ENCODE peak calls at places on chromosomes 7 and 10, in four cellular contexts. O is GM23338, R is A549, C is Panc1. A is an unnamed sample.

GRCh38 chr7:151117565-151117964 is 31.3 kb downstream of the AGAP3 start:
- DNase-seq in O (no peak), C (no peak), R (no peak), A (peak)

GRCh38 chr7:79282051-79282694 is 171.3 kb downstream of the MAGI2 start:
- DNase-seq in O (peak), R (peak), C (peak), A (no peak)

GRCh38 chr7:40299097-40299496 is 164.3 kb downstream of the SUGCT start:
- DNase-seq in C (no peak), R (no peak), O (peak), A (no peak)

GRCh38 chr7:4042402-4042801 is 639.7 kb upstream of the FOXK1 start:
- DNase-seq in R (no peak), C (no peak), O (no peak), A (no peak)

GRCh38 chr10:88616250-88616977 is 29.9 kb downstream of the LIPJ start:
- DNase-seq in O (no peak), R (no peak), C (no peak), A (no peak)

GRCh38 chr7:28419717-28420116 is 7.4 kb downstream of the CREB5 start:
- DNase-seq in C (no peak), R (peak), O (no peak), A (no peak)

GRCh38 chr7:16670021-16670420 is 24.0 kb downstream of the BZW2 start:
- DNase-seq in O (no peak), C (no peak), R (no peak), A (no peak)

GRCh38 chr10:11875183-11875498 is 52.0 kb downstream of the PROSER2 start:
- DNase-seq in C (no peak), R (peak), O (peak), A (no peak)

GRCh38 chr10:109914966-109915365 is 8.3 kb downstream of the XPNPEP1 start:
- DNase-seq in R (peak), O (no peak), C (no peak), A (peak)

DNA sequence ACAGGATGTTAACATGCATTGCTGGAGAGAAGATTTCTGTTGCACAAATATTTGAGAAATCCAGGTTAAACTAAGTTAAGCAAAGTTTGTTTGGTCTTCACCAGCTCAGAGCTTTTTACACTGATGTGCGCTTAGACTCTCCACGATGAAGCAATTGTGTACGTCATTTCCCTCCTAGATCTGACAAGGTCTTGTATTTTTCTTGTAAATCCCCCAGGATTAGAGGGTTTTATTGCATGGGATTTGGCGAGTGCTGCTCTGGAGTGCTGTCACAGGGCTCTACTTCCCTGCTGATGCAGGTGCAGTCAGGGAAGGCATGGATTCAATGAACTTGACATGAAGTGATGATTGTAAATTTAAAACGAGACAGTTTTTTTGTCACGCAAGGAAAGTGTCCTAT is 173.3 kb downstream of the PDE1C start:
- DNase-seq in R (peak), O (no peak), C (no peak), A (no peak)
- TF ChIP-seq REST in R (no peak), O (no peak), C (no peak), A (no peak)

DNA sequence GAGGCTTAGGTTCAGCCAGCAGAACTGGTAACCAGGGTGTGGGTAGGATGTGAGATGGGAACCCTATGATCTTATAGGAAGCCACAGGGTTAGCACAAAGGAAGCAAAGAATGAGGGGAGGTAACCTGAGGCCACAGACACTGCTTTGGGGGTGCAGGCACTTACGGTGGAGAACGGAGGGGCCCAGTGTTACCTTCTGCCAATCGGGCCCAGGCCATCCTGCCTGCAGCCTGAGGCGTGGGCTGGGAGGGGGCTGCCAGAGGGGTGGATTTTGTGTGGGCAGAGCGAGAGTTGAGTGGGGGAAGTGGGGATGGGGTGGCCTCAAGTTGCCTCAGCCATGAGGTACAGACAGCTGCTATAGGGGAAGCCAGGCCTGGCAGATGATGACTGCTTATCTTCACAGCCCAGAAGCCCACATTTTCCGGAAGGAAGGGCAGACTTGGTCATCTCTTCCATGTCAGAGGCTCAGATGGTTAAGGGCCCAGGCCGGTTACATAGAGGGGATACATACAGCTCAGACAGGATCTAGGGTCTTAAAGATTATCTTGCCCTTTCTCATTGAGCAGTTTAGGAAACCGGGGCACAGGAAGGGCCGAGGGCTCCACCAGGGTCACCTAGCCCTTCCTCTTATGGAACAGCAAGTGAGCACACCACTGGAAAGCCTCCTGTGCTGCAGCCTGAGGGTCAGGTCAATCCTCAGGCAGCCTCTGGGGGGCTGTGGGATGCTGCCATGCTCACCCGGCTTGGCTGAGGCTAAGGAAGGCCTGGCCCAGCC is 24.4 kb upstream of the VSIR start:
- DNase-seq in O (no peak), R (no peak), C (no peak), A (peak)
- TF ChIP-seq REST in O (no peak), R (no peak), C (no peak), A (peak)

GRCh38 chr7:24233386-24233785 is 50.6 kb upstream of the NPY start:
- DNase-seq in O (no peak), R (no peak), C (no peak), A (no peak)

GRCh38 chr7:24229481-24230226 is 54.3 kb upstream of the NPY start:
- DNase-seq in R (no peak), O (no peak), C (no peak), A (no peak)

GRCh38 chr7:24227068-24227467 is 56.9 kb upstream of the NPY start:
- DNase-seq in R (no peak), O (no peak), C (no peak), A (no peak)

DNA sequence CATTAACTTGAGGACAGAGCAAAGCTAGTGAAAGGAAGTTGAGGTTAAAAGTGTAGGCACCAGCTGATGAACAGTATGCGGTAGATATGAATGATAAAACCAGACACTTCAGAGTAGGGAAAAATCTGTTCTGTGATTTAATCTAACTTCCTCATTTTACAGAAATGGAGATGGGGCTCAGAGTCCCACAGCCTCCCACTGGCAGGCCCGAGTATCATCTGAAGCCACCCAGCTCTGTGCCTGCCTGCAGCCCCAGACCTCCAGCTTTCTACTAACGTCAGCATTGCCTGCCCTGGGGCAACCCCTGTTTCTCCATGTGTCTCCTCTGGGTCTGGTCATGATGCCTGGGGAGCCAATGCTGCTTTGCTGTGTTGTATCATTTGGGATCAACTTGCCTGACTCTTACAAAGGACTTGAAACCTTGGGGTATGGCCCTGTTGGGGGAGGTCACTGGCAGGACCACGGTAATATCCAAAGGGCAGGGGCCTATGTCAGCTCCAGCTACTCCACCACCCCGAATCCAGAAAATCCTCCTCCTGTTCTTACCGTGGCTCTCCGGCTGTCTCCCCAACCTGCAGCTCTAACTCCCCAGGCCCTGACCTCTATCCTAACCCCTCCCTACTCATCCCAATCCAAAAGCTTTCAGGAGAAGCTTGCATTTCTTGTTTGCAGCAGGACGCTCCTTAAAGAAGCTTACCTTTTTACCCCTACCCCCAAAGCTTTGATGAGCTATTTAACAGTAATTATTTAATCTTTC is 56.2 kb upstream of the NPY start:
- DNase-seq in O (no peak), R (no peak), C (no peak), A (peak)
- TF ChIP-seq REST in O (no peak), R (no peak), C (no peak), A (no peak)

GRCh38 chr10:12960431-12960898 is 41.0 kb downstream of the CCDC3 start:
- DNase-seq in R (no peak), O (no peak), C (no peak), A (no peak)
- TF ChIP-seq REST in R (no peak), O (no peak), C (no peak), A (no peak)

GRCh38 chr10:117216028-117216427 is 18.7 kb downstream of the KCNK18 start:
- DNase-seq in C (no peak), R (no peak), O (no peak), A (no peak)

GRCh38 chr10:117215079-117215478 is 17.8 kb downstream of the KCNK18 start:
- DNase-seq in O (no peak), C (no peak), R (no peak), A (peak)

GRCh38 chr10:117218654-117219053 is 21.4 kb downstream of the KCNK18 start:
- DNase-seq in C (no peak), O (peak), R (no peak), A (no peak)

GRCh38 chr10:117217196-117217761 is 20.0 kb downstream of the KCNK18 start:
- DNase-seq in O (peak), R (peak), C (no peak), A (no peak)

DNA sequence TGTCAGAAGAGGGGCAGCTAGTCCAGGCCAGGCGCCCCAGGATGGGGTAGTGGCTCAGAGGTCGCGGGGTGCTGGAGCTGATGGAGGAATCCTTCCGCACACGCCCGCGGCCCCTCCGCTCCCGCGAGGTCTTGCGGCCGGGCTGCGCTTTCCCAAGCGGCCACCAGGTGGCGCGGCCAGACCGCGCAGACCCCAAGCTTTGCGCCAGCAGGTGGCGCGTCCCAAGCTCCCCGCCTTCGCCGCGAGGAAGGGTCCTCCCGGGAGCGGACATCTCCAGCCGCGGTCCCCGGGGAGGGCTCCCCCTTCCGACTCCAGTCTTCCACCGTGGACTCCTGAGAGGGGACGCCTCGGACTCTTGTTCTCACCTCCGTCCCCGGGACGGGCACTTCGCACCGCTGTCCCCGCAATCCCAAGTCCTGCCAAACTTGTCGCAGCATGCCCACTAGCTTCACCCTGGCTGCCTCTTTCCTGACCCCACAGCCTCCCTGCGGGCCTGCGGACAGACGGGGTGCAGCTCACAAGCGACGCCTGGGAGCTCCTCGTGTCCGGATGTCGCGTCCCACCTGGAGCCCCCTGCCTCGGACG is 19.4 kb downstream of the KCNK18 start:
- DNase-seq in C (peak), O (peak), R (peak), A (peak)
- TF ChIP-seq REST in C (peak), O (no peak), R (peak), A (no peak)

DNA sequence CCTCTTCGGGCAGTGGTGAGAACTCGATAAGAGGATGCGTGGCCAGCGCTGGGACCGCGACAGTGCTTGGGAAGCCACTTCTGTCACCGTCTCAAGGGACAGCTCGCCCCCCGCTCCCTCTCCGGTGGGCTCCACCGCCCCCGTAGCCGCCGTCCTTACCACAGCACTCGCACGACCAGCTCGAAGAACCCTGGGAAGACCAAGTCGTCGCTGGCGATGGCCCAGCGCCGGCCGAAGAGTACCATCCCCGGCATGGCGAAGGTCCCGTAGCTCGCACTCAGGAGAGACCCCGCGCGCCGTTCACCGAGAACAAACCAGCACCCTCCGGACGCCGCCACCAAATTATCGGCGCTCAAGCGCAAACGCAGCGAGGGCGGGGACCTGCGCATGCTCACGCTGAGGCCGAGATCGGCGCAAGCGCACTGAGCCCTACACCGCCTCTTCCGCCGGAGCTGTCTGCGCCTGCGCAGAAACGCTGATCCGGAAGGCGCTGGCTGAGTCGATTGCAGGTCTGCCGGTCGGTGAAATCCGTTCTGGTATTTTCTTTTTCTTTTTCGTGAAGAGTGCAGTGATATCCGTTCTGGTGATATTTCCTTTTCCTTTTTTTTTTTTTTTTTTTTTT is at the start of gene DAGLB:
- DNase-seq in R (peak), C (peak), O (peak), A (peak)
- TF ChIP-seq REST in R (no peak), C (no peak), O (no peak), A (no peak)